ENCODE peak calls at places on chromosomes 5 and 9, in nine cellular contexts. B is left ventricle myocardium inferior; J is fibroblast of lung; D is aorta; V is heart right ventricle; P is stomach; M is CD8-positive, alpha-beta T cell; L is small intestine; I is effector memory CD4-positive, alpha-beta T cell. H is an unnamed sample.

GRCh38 chr5:120228262-120229031 is 235.7 kb upstream of the PRR16 start:
- DNase-seq in B (no peak), J (no peak), D (no peak), V (no peak), P (no peak), M (no peak), L (no peak), I (no peak), H (no peak)

GRCh38 chr5:141618030-141618803 is 583 bp downstream of the DIAPH1 start:
- DNase-seq in B (no peak), J (no peak), D (no peak), V (peak; percentile 62), P (peak; percentile 88), M (peak; percentile 56), L (peak; percentile 87), I (peak; percentile 30), H (no peak)

GRCh38 chr9:4788703-4789102 is 4.0 kb upstream of the RCL1 start:
- DNase-seq in B (no peak), J (no peak), D (no peak), V (no peak), P (no peak), M (no peak), L (no peak), I (no peak), H (no peak)

GRCh38 chr5:132059043-132059695 is 1.3 kb upstream of the IL3 start:
- DNase-seq in B (peak; percentile 6), J (no peak), D (no peak), V (no peak), P (peak; percentile 25), M (peak; percentile 50), L (peak; percentile 20), I (peak; percentile 23), H (no peak)

GRCh38 chr9:73437758-73438157 is 286.1 kb downstream of the ANXA1 start:
- DNase-seq in B (no peak), J (no peak), D (no peak), V (no peak), P (no peak), M (no peak), L (no peak), I (no peak), H (no peak)

GRCh38 chr5:162078805-162079204 is 11.2 kb downstream of the GABRG2 start:
- DNase-seq in B (no peak), J (no peak), D (no peak), V (no peak), P (no peak), M (no peak), L (no peak), I (no peak), H (no peak)

GRCh38 chr9:92208693-92209524 is 84.6 kb downstream of the IARS1 start:
- DNase-seq in B (no peak), J (peak; percentile 12), D (no peak), V (no peak), P (no peak), M (no peak), L (no peak), I (no peak), H (no peak)

GRCh38 chr9:17578911-17579793 is at the start of gene SH3GL2:
- DNase-seq in B (peak; percentile 20), J (peak; percentile 38), D (no peak), V (peak; percentile 28), P (peak; percentile 82), M (no peak), L (peak; percentile 45), I (no peak), H (peak; percentile 4)

GRCh38 chr9:34253460-34253837 is 74.6 kb downstream of the UBAP1 start:
- DNase-seq in B (peak; percentile 69), J (peak; percentile 70), D (no peak), V (peak; percentile 79), P (no peak), M (no peak), L (no peak), I (no peak), H (peak; percentile 18)

GRCh38 chr5:173581408-173582197 is 34.8 kb downstream of the BOD1 start:
- DNase-seq in B (no peak), J (peak; percentile 39), D (no peak), V (no peak), P (peak; percentile 30), M (peak; percentile 31), L (peak; percentile 5), I (peak; percentile 4), H (no peak)

GRCh38 chr9:16202221-16202620 is 649.4 kb downstream of the CCDC171 start:
- DNase-seq in B (no peak), J (peak; percentile 30), D (no peak), V (no peak), P (no peak), M (no peak), L (no peak), I (no peak), H (no peak)

GRCh38 chr9:98251554-98251953 is 3.9 kb downstream of the TBC1D2 start:
- DNase-seq in B (no peak), J (peak; percentile 64), D (no peak), V (no peak), P (no peak), M (no peak), L (no peak), I (no peak), H (peak; percentile 74)

GRCh38 chr9:70053864-70054263 is 10.2 kb downstream of the MAMDC2 start:
- DNase-seq in B (no peak), J (no peak), D (no peak), V (no peak), P (no peak), M (no peak), L (no peak), I (no peak), H (no peak)

GRCh38 chr9:124280176-124280691 is 22.5 kb downstream of the NEK6 start:
- DNase-seq in B (no peak), J (peak; percentile 93), D (peak; percentile 90), V (peak; percentile 71), P (no peak), M (no peak), L (no peak), I (no peak), H (peak; percentile 89)

DNA sequence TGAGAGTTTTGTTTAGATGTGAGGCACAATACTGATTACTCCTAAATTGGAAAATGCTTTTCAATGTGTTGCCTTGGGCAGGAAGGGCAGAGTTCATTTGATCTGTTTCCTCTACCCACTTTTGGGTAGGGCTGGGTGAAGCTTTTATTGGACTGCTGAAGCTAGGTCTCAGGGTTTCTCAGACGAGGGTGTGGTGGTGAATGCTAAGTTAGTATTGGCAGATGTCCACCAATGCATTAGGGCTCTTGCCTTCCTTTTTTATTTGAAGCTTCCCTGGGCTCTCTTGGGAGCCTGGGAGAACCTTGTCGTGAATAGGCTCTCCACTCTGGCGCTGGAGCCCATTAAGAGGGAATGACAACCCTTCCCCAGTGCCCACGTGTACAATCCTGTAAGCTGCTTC is 23.1 kb downstream of the SPTAN1 start:
- DNase-seq in B (no peak), J (peak; percentile 52), D (no peak), V (peak; percentile 40), P (no peak), M (no peak), L (peak; percentile 81), I (no peak), H (no peak)
- H3K4me3 ChIP-seq in B (peak overlapping the region; percentile 10), J (no peak overlapping the region), D (no peak overlapping the region), V (no peak overlapping the region), P (no peak overlapping the region), M (no peak overlapping the region), L (no peak overlapping the region), I (no peak overlapping the region), H (no peak overlapping the region)

DNA sequence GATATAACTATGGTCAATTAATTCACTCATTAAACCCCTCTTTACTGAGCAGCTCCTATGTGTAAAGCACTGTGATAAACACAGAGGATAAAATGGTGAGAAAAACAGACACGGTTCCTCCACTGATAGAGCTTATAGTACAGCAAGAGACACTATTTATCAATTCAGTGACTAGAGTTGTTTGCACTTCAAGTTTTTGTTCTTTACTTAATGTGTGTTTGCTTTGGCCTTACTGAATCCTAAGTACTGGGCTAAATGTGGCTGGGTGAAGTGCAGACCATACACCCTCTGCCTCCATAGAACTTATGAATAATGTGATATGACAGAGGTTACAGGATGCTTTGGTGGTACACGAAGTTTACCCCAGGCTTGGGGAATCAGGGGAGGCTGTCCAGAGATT is 80.1 kb upstream of the ITGA1 start:
- DNase-seq in B (no peak), J (no peak), D (no peak), V (no peak), P (no peak), M (no peak), L (no peak), I (no peak), H (no peak)
- H3K27ac ChIP-seq in B (no peak overlapping the region), J (no peak overlapping the region), D (no peak overlapping the region), V (no peak overlapping the region), P (no peak overlapping the region), M (no peak overlapping the region), L (no peak overlapping the region), I (no peak overlapping the region), H (no peak overlapping the region)

GRCh38 chr5:57243286-57244137 is 69.7 kb downstream of the GPBP1 start:
- DNase-seq in B (no peak), J (no peak), D (no peak), V (no peak), P (no peak), M (no peak), L (no peak), I (no peak), H (no peak)

GRCh38 chr5:57246426-57246825 is 72.6 kb downstream of the GPBP1 start:
- DNase-seq in B (no peak), J (no peak), D (no peak), V (no peak), P (no peak), M (no peak), L (no peak), I (no peak), H (no peak)

GRCh38 chr5:57247765-57248164 is 73.9 kb downstream of the GPBP1 start:
- DNase-seq in B (no peak), J (no peak), D (no peak), V (no peak), P (no peak), M (no peak), L (no peak), I (no peak), H (no peak)

GRCh38 chr5:57244331-57244730 is 70.5 kb downstream of the GPBP1 start:
- DNase-seq in B (no peak), J (no peak), D (no peak), V (no peak), P (no peak), M (no peak), L (no peak), I (no peak), H (no peak)

DNA sequence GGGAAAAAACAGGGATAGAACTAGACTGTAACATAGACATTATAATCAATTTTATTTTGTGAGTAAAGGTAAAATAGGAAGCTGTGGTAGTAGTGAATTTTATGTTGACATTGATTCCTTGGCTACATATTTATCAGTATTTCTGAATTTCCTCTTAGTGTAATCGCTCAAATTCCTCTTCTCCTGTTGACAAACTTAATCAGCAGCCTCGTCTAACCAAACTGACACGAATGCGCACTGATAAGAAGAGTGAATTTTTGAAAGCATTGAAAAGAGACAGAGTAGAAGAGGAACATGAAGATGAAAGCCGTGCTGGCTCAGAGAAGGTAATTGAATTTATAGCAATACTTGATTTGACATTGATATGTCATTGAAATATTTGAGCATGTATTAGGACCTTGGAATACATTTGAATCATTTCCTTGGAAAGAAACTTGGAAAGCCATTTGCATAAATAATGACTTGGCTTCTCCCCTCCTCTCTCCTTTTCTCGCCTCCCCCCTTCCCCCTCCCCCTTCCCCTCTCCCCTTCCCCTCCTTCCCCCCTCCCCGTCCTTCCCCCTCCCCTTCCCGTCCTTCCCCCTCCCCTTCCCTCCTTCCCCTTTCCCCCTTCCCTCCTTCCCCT is 75.5 kb downstream of the GPBP1 start:
- DNase-seq in B (no peak), J (no peak), D (no peak), V (no peak), P (no peak), M (no peak), L (no peak), I (no peak), H (no peak)
- H3K36me3 ChIP-seq in B (peaks cover 75% of the 10 kb centered on the region), J (peaks cover 3% of the 10 kb centered on the region), D (peaks cover 5% of the 10 kb centered on the region), V (peaks cover 38% of the 10 kb centered on the region), P (peaks cover 79% of the 10 kb centered on the region), M (peaks cover 21% of the 10 kb centered on the region), L (peaks cover 13% of the 10 kb centered on the region), I (peaks cover 64% of the 10 kb centered on the region), H (peaks cover 25% of the 10 kb centered on the region)

GRCh38 chr5:109692852-109693251 is 3.1 kb downstream of the MAN2A1 start:
- DNase-seq in B (no peak), J (no peak), D (no peak), V (no peak), P (no peak), M (no peak), L (no peak), I (no peak), H (no peak)
- H3K4me3 ChIP-seq in B (peak overlapping the region; percentile 18), J (peak overlapping the region; percentile 8), D (peak overlapping the region; percentile 42), V (no peak overlapping the region), P (peak overlapping the region; percentile 90), M (no peak overlapping the region), L (no peak overlapping the region), I (no peak overlapping the region), H (no peak overlapping the region)